ENCODE peak calls at places on chromosomes 6 and 20, in six cellular contexts. V is HCT116, Z is upper lobe of left lung, Q is K562, F is GM12878, B is HepG2. R is an unnamed sample.

GRCh38 chr6:4939241-4939640 is 64.6 kb downstream of the RPP40 start:
- ATAC-seq in V (no peak), Z (no peak), Q (no peak), F (peak), B (no peak), R (no peak)

GRCh38 chr6:170227996-170228550 is 62.8 kb downstream of the DLL1 start:
- ATAC-seq in V (no peak), Z (no peak), Q (no peak), F (no peak), B (no peak), R (no peak)

GRCh38 chr6:139961190-139961589 is 586.7 kb upstream of the CITED2 start:
- ATAC-seq in V (no peak), Z (no peak), Q (no peak), F (no peak), B (no peak), R (no peak)

GRCh38 chr6:39444479-39445019 is 122.0 kb upstream of the KCNK16 start:
- ATAC-seq in V (no peak), Z (no peak), Q (no peak), F (peak), B (no peak), R (no peak)

GRCh38 chr6:109059591-109060021 is 35.0 kb downstream of the SESN1 start:
- ATAC-seq in V (no peak), Z (peak), Q (no peak), F (peak), B (no peak), R (peak)

GRCh38 chr6:35216832-35217811 is 3.4 kb downstream of the SCUBE3 start:
- ATAC-seq in V (no peak), Z (no peak), Q (peak), F (no peak), B (no peak), R (no peak)

GRCh38 chr20:59165794-59166709 is 2.4 kb downstream of the ZNF831 start:
- ATAC-seq in V (no peak), Z (no peak), Q (no peak), F (no peak), B (no peak), R (no peak)

GRCh38 chr6:12348530-12349511 is 58.7 kb downstream of the EDN1 start:
- ATAC-seq in V (peak), Z (peak), Q (no peak), F (no peak), B (peak), R (no peak)

GRCh38 chr6:29505808-29506207 is 18.1 kb upstream of the MAS1L start:
- ATAC-seq in V (no peak), Z (no peak), Q (no peak), F (no peak), B (no peak), R (no peak)

GRCh38 chr6:42313941-42314570 is 96.4 kb upstream of the MRPS10 start:
- ATAC-seq in V (no peak), Z (no peak), Q (no peak), F (no peak), B (no peak), R (no peak)

GRCh38 chr6:169895000-169895759 is 143.8 kb downstream of the ERMARD start:
- ATAC-seq in V (no peak), Z (no peak), Q (no peak), F (no peak), B (no peak), R (no peak)

GRCh38 chr20:61218886-61219480 is 33.1 kb upstream of the CDH4 start:
- ATAC-seq in V (no peak), Z (no peak), Q (no peak), F (no peak), B (no peak), R (no peak)

GRCh38 chr6:71621918-71622519 is 264.3 kb upstream of the RIMS1 start:
- ATAC-seq in V (peak), Z (no peak), Q (no peak), F (no peak), B (peak), R (no peak)

GRCh38 chr6:16769131-16769985 is 8.1 kb upstream of the ATXN1 start:
- ATAC-seq in V (peak), Z (peak), Q (peak), F (peak), B (no peak), R (peak)

GRCh38 chr6:11806561-11807317 is 28.1 kb upstream of the ADTRP start:
- ATAC-seq in V (no peak), Z (no peak), Q (no peak), F (no peak), B (no peak), R (no peak)

GRCh38 chr6:90214461-90214860 is 82.2 kb downstream of the BACH2 start:
- ATAC-seq in V (no peak), Z (no peak), Q (no peak), F (no peak), B (no peak), R (no peak)

GRCh38 chr6:155287762-155288161 is 23.9 kb downstream of the CLDN20 start:
- ATAC-seq in V (no peak), Z (no peak), Q (no peak), F (no peak), B (peak), R (no peak)

GRCh38 chr6:25448965-25449538 is 169.9 kb downstream of the CARMIL1 start:
- ATAC-seq in V (no peak), Z (no peak), Q (no peak), F (no peak), B (no peak), R (no peak)

GRCh38 chr20:2331901-2332565 is 36.2 kb downstream of the TGM3 start:
- ATAC-seq in V (no peak), Z (no peak), Q (no peak), F (no peak), B (no peak), R (no peak)

GRCh38 chr20:54070187-54070987 is at the start of gene BCAS1:
- ATAC-seq in V (no peak), Z (peak), Q (no peak), F (no peak), B (peak), R (no peak)

GRCh38 chr6:40251609-40252008 is 317.3 kb upstream of the MOCS1 start:
- ATAC-seq in V (no peak), Z (no peak), Q (no peak), F (peak), B (no peak), R (no peak)

GRCh38 chr20:49567421-49568256 is at the start of gene PTGIS:
- ATAC-seq in V (no peak), Z (peak), Q (peak), F (no peak), B (no peak), R (peak)

GRCh38 chr6:109491207-109491938 is 8.4 kb upstream of the ZBTB24 start:
- ATAC-seq in V (no peak), Z (peak), Q (peak), F (peak), B (no peak), R (no peak)

GRCh38 chr6:51654647-51655046 is 432.8 kb downstream of the PKHD1 start:
- ATAC-seq in V (no peak), Z (no peak), Q (no peak), F (no peak), B (no peak), R (no peak)

GRCh38 chr6:130697661-130698535 is 129.3 kb upstream of the SMLR1 start:
- ATAC-seq in V (peak), Z (no peak), Q (peak), F (peak), B (peak), R (no peak)

GRCh38 chr6:155828989-155829388 is 373.4 kb upstream of the NOX3 start:
- ATAC-seq in V (no peak), Z (no peak), Q (no peak), F (no peak), B (no peak), R (no peak)

GRCh38 chr6:43910149-43910637 is 140.2 kb downstream of the VEGFA start:
- ATAC-seq in V (no peak), Z (no peak), Q (no peak), F (no peak), B (no peak), R (no peak)

GRCh38 chr6:1716845-1717244 is 107.1 kb downstream of the FOXC1 start:
- ATAC-seq in V (no peak), Z (no peak), Q (no peak), F (no peak), B (no peak), R (no peak)

GRCh38 chr6:148557796-148558457 is 188.9 kb upstream of the UST start:
- ATAC-seq in V (no peak), Z (peak), Q (no peak), F (no peak), B (no peak), R (no peak)

GRCh38 chr20:62508641-62509051 is 32.9 kb upstream of the GATA5 start:
- ATAC-seq in V (peak), Z (no peak), Q (peak), F (peak), B (peak), R (no peak)

GRCh38 chr6:45483021-45483420 is 105.3 kb upstream of the SUPT3H start:
- ATAC-seq in V (no peak), Z (no peak), Q (no peak), F (no peak), B (no peak), R (no peak)

GRCh38 chr6:99501762-99502161 is 13.5 kb downstream of the USP45 start:
- ATAC-seq in V (no peak), Z (no peak), Q (no peak), F (no peak), B (no peak), R (no peak)

GRCh38 chr6:122853259-122853995 is 64.4 kb downstream of the SMPDL3A start:
- ATAC-seq in V (no peak), Z (no peak), Q (no peak), F (peak), B (no peak), R (no peak)

GRCh38 chr6:137845460-137845859 is 21.6 kb upstream of the TNFAIP3 start:
- ATAC-seq in V (peak), Z (peak), Q (peak), F (no peak), B (peak), R (no peak)

GRCh38 chr20:10213526-10213925 is 5.1 kb upstream of the SNAP25 start:
- ATAC-seq in V (no peak), Z (no peak), Q (no peak), F (no peak), B (no peak), R (no peak)
- H3K27ac ChIP-seq in V (no peak), Z (no peak), Q (no peak), F (no peak), B (no peak), R (no peak)

GRCh38 chr20:3671986-3672863 is 9.0 kb upstream of the GFRA4 start:
- ATAC-seq in V (no peak), Z (no peak), Q (no peak), F (no peak), B (peak), R (no peak)

GRCh38 chr20:3670511-3670910 is 7.3 kb upstream of the GFRA4 start:
- ATAC-seq in V (peak), Z (no peak), Q (peak), F (no peak), B (peak), R (no peak)

GRCh38 chr20:3670945-3671344 is 7.7 kb upstream of the GFRA4 start:
- ATAC-seq in V (no peak), Z (no peak), Q (no peak), F (no peak), B (peak), R (no peak)

GRCh38 chr20:3667434-3668037 is 4.3 kb upstream of the GFRA4 start:
- ATAC-seq in V (no peak), Z (no peak), Q (no peak), F (no peak), B (no peak), R (no peak)

GRCh38 chr20:3669710-3670367 is 6.6 kb upstream of the GFRA4 start:
- ATAC-seq in V (no peak), Z (no peak), Q (no peak), F (no peak), B (no peak), R (no peak)
- TF ChIP-seq POLR2AphosphoS5 in V (no peak), Z (no peak), Q (no peak), F (no peak), B (no peak), R (no peak)

DNA sequence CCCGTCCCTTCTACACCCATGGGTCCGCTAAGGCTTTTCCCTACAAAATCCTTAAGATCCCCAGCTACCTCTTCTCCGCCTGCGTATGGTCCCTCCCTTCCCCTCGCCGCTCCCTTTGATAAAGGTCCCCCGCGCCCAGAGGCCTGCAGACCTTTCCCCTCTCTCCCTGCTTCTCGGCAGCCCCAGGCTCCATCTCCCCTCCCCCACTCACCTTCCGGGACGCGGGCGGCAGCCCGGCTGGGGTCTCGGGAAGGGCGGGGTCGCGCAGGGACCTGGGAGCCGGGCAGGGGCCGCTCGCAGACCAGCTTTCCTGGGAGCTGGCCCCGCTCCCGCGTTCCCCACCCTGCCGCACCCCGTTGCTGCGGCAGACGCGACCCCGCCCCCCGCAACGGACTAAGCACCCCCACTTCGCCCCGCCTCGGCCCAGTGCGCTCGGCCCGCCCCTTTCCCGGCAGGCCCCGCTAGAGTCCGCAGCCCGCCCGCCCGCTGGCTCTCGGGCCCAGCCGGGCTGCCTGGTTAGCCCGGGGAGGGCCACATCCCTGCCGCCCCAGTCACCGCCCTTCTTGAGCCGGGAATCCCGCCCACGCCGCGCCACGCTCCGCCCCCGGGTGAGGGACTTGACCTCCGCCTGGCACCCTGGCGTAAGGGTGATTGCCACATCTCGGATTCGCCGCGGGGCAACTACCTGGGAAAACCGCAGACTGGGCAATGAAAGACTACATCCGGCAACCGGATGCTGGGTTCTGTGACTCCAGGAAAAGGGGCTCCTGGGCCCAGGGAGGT is at the start of gene FLOT1:
- ATAC-seq in V (peak), Z (peak), Q (peak), F (peak), B (peak), R (peak)
- TF ChIP-seq POLR2A in V (peak), Z (peak), Q (peak), F (peak), B (no peak), R (peak)

GRCh38 chr6:149891259-149891658 is 6.7 kb downstream of the RAET1E start:
- ATAC-seq in V (no peak), Z (no peak), Q (no peak), F (no peak), B (no peak), R (no peak)
- H3K27ac ChIP-seq in V (no peak), Z (no peak), Q (no peak), F (no peak), B (no peak), R (no peak)

DNA sequence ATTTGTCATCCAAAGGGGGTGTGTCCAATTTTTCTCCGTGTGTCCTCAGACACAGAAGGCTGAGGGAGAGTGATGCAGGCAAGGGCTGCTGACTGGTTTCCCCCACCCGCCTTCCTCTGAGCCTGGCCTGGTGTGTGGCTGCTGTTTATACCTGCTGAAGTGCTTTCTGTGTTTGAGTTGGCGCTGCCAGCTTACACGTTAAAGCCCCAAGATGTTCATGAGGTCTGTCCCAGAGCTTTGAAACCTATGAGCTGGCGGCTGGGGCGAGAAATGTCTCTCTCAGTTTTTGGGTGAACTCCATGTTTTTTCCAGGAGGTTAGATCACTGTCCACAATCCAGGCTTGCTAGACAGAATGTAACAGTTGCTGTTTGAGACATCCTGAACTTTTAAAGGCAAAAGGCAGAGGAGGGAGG is 69.0 kb upstream of the CCN2 start:
- ATAC-seq in V (no peak), Z (peak), Q (no peak), F (no peak), B (no peak), R (peak)
- TF ChIP-seq POLR2AphosphoS5 in V (no peak), Z (no peak), Q (no peak), F (no peak), B (no peak), R (peak)

DNA sequence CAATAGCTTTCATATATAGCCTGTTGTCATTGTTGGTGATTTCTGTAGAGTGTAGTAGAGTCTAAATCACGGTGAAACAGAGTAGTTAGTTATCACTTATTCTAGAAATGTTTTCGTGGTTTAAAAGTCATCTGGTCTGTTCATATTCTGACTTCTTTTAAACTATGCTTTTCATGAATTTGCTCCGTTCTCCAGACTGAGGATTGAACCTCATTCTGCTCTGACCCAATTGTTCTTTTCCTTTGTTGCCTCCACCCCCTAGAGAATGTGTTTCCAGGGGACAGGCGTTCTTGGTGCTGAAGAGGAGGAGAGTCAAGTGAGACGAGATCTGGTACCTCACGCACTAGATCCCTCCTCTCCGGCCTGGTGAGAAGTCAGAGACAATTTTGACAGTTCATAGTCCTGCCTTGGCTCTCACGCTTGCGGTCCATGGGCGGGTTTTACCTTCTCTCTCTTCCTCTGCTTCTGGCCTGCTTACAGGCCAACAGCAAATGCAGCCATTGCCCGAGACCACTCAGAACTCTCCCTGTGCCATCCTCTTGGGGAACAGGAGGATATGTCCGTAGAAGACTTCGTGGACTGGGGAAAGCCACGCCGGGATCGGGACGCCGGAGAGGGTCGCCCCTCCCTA is 609 bp upstream of the ZNF292 start:
- ATAC-seq in V (peak), Z (peak), Q (peak), F (peak), B (peak), R (peak)
- TF ChIP-seq POLR2A in V (no peak), Z (no peak), Q (peak), F (no peak), B (no peak), R (no peak)

GRCh38 chr6:134172020-134172766 is 119.8 kb upstream of the SLC2A12 start:
- ATAC-seq in V (no peak), Z (no peak), Q (no peak), F (no peak), B (no peak), R (no peak)
- H3K27ac ChIP-seq in V (no peak), Z (peak), Q (no peak), F (no peak), B (no peak), R (no peak)

DNA sequence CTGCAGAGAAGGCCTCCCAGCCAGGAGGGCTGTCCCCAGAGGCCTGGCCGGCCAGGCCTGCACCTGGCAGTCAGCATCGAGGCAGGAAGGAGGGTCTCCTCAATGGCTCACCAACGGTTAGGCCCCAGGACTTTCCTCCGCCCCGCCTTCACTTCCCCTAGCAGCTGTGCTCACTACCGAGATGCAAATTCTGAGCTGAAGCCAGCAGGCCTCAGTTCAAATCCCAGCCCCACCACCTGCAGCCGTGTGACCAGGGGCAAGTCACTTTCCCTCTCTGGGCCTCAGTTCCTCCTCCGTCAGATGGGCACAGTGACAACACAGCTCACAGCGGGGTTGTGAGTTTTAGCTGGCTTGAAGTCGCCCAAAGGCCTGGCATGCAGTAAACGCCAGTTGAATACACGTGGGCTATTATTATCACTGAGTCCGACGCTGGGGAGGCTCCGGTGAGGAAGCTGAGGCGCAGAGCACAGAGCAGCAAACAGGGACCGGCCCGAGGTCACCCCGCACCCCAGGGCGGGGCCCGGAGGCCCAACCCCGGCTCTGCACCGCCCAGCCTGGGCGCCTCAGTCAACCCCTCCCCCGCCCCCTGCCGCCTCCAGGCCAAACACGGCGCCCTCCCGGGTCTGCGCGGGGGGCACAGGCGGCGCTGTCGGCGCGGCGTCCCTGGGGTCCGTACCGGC is 717 bp downstream of the E2F1 start:
- ATAC-seq in V (peak), Z (no peak), Q (peak), F (peak), B (peak), R (no peak)
- TF ChIP-seq POLR2AphosphoS5 in V (peak), Z (no peak), Q (no peak), F (peak), B (peak), R (no peak)

GRCh38 chr20:768426-768978 is at the start of gene SLC52A3:
- ATAC-seq in V (peak), Z (peak), Q (peak), F (peak), B (peak), R (peak)
- TF ChIP-seq POLR2A in V (no peak), Z (no peak), Q (no peak), F (no peak), B (no peak), R (no peak)

R was measured in gastroesophageal sphincter.